ENCODE peak calls at places on chromosomes 4 and X, in four cellular contexts. M is tibial nerve, Z is HCT116, P is IMR-90. W is an unnamed sample.

GRCh38 chr4:152072001-152072485 is 311.2 kb upstream of the GATB start:
- DNase-seq in M (no peak), Z (no peak), P (peak), W (no peak)

GRCh38 chrX:46204721-46205422 is 340.3 kb downstream of the ZNF674 start:
- DNase-seq in M (no peak), Z (no peak), P (no peak), W (no peak)

GRCh38 chr4:123616970-123617392 is 220.4 kb downstream of the SPRY1 start:
- DNase-seq in M (peak), P (no peak), Z (no peak), W (peak)

GRCh38 chr4:78311306-78311705 is 240.3 kb upstream of the ANXA3 start:
- DNase-seq in M (no peak), P (no peak), Z (no peak), W (no peak)

GRCh38 chr4:41432889-41433288 is 105.1 kb upstream of the LIMCH1 start:
- DNase-seq in P (peak), M (no peak), Z (no peak), W (no peak)

GRCh38 chr4:89109841-89110540 is 1.3 kb upstream of the TIGD2 start:
- DNase-seq in P (no peak), M (no peak), Z (no peak), W (no peak)

GRCh38 chrX:133005038-133005437 is 46.6 kb upstream of the HS6ST2 start:
- DNase-seq in Z (no peak), P (peak), M (no peak), W (no peak)

GRCh38 chr4:62487016-62487415 is 1286.9 kb downstream of the ADGRL3 start:
- DNase-seq in M (no peak), Z (no peak), P (no peak), W (no peak)

GRCh38 chr4:186700746-186701145 is 22.9 kb downstream of the FAT1 start:
- DNase-seq in M (peak), P (peak), Z (no peak), W (no peak)

GRCh38 chrX:11010476-11010875 is 100.7 kb upstream of the HCCS start:
- DNase-seq in Z (no peak), M (no peak), P (peak), W (no peak)

GRCh38 chr4:140372607-140373327 is 679 bp upstream of the SCOC start:
- DNase-seq in Z (peak), M (no peak), P (peak), W (no peak)

GRCh38 chrX:55489315-55490009 is at the start of gene USP51:
- DNase-seq in P (peak), Z (no peak), M (peak), W (peak)

GRCh38 chr4:112386051-112386450 is 88.9 kb downstream of the ALPK1 start:
- DNase-seq in Z (no peak), M (no peak), P (no peak), W (no peak)

GRCh38 chr4:55791666-55792065 is 27.9 kb upstream of the EXOC1L start:
- DNase-seq in Z (no peak), P (no peak), M (no peak), W (no peak)

GRCh38 chrX:40931921-40932320 is 153.3 kb upstream of the USP9X start:
- DNase-seq in Z (no peak), P (no peak), M (no peak), W (no peak)

GRCh38 chr4:73836373-73837269 is at the start of gene CXCL6:
- DNase-seq in M (peak), Z (no peak), P (no peak), W (peak)

GRCh38 chrX:85993539-85994197 is 53.7 kb downstream of the CHM start:
- DNase-seq in M (no peak), Z (no peak), P (peak), W (no peak)

GRCh38 chrX:65601530-65602281 is 65.7 kb upstream of the MSN start:
- DNase-seq in Z (no peak), P (peak), M (peak), W (peak)

GRCh38 chrX:66602381-66602938 is 36.4 kb downstream of the EDA2R start:
- DNase-seq in Z (no peak), M (no peak), P (no peak), W (no peak)

GRCh38 chr4:26015133-26015651 is 101.2 kb downstream of the SMIM20 start:
- DNase-seq in Z (no peak), P (peak), M (peak), W (no peak)

GRCh38 chrX:110442631-110443030 is 84.0 kb downstream of the RTL9 start:
- DNase-seq in Z (no peak), P (peak), M (no peak), W (no peak)

GRCh38 chrX:39726810-39727209 is 370.9 kb downstream of the BCOR start:
- DNase-seq in M (no peak), Z (no peak), P (peak), W (no peak)

GRCh38 chr4:154603033-154603943 is 9.2 kb downstream of the FGG start:
- DNase-seq in M (no peak), Z (no peak), P (no peak), W (no peak)

GRCh38 chrX:70998402-70999027 is 67.6 kb upstream of the SLC7A3 start:
- DNase-seq in Z (no peak), M (no peak), P (peak), W (no peak)
- TF ChIP-seq POLR2A in Z (no peak), M (no peak), P (no peak), W (no peak)

GRCh38 chrX:2635366-2635765 is 55.7 kb upstream of the CD99 start:
- DNase-seq in Z (no peak), P (no peak), M (no peak), W (no peak)
- H3K27ac ChIP-seq in Z (no peak), P (no peak), M (no peak), W (no peak)

DNA sequence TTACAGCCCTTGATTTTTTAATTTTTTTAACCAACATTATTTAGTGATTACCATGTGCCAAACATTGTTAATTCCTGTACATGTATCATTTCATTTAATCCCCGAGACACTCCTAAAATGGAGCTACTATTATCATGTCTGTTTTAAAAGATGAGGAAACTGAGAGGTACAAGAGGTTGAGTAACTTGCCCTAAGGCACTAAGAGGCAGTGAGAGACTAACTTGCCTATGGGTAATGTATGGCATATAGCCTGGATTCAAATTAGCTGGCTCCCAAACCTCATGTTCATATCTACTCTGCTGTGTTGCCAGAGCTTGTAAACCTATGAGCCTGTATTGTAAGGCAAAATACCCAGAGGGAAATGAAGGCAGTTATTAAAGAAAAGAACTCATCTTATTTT is 443.6 kb downstream of the IL15 start:
- DNase-seq in M (no peak), Z (no peak), P (no peak), W (no peak)
- TF ChIP-seq CTCF in M (no peak), Z (no peak), P (no peak), W (no peak)

GRCh38 chrX:74923942-74924448 is 1.3 kb downstream of the NEXMIF start:
- DNase-seq in P (no peak), M (peak), Z (no peak), W (no peak)

GRCh38 chrX:74931214-74931613 is 6.0 kb upstream of the NEXMIF start:
- DNase-seq in Z (no peak), M (no peak), P (no peak), W (no peak)

GRCh38 chrX:74922922-74923321 is 2.3 kb downstream of the NEXMIF start:
- DNase-seq in M (no peak), Z (no peak), P (no peak), W (no peak)

GRCh38 chrX:74924449-74925209 is 623 bp downstream of the NEXMIF start:
- DNase-seq in Z (no peak), P (no peak), M (peak), W (peak)

GRCh38 chrX:74925210-74926088 is at the start of gene NEXMIF:
- DNase-seq in Z (no peak), M (no peak), P (no peak), W (peak)
- TF ChIP-seq POLR2A in Z (no peak), M (no peak), P (no peak), W (no peak)

DNA sequence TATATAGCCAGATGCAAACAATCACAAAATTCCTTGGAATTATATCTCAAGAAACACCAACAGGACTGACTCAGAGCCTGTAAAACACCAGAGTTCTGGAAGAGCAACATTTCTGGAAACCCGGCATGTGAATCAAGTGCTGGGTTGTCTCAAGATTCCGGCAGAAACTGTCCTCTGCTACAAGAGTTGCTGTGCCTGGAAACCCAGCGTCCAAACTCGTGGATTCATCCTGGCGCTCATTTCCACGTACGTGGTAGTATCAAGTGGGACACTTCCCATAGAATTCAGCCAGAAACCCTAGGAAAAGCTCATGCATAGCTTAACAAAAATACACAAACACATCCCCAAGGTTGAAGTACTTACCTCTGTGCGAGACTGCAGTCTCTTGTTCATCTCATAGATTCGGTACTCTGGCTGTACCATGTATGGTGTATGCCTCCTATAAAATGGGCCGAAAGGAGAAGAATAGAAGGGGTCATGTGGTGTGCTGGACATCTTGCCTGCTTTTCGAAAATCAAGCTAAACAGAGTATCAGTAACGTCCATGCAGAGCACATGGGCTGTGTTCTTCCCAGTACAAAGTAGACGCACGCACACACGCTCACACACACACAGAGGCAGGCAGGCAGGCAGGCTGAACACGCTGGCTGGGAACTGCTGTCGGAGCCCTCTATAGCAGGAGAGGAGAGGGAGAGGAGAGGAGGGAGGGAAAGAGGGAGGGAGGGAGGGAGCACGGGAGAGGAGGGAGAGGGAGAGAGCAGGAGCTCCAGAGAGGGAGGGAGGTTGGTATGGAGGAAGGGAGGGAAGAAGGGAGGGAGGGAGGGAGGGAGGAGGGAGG is at the start of gene LDB2:
- DNase-seq in P (peak), Z (no peak), M (peak), W (no peak)
- H3K27ac ChIP-seq in P (peak), Z (no peak), M (peak), W (no peak)

GRCh38 chrX:116749943-116750342 is 287.2 kb upstream of the CT83 start:
- DNase-seq in M (no peak), Z (no peak), P (no peak), W (no peak)
- TF ChIP-seq CTCF in M (no peak), Z (no peak), P (no peak), W (no peak)

GRCh38 chrX:102654696-102655095 is 3.4 kb downstream of the GPRASP1 start:
- DNase-seq in P (no peak), M (no peak), Z (no peak), W (no peak)

GRCh38 chrX:102659790-102660757 is 8.8 kb downstream of the GPRASP1 start:
- DNase-seq in Z (no peak), P (peak), M (peak), W (peak)

GRCh38 chrX:102658551-102658950 is 7.3 kb downstream of the GPRASP1 start:
- DNase-seq in M (no peak), P (no peak), Z (no peak), W (no peak)
- TF ChIP-seq POLR2A in M (no peak), P (no peak), Z (no peak), W (no peak)

DNA sequence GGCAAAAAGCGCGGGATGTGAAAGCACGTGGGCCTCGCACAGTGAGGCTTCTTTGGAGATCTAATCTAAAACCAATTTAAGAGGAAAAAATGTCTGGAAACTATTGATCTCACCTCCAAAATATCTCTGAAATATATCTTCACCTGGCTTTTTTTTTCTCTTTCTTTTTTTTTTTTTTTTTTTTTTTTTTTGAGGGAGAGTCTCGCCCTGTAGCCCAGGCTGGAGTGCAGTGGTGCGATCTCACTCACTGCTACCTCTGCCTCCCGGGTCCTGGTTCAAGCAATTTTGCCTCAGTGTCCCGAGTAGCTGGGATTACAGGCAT is 383 bp upstream of the ZMAT1 start:
- DNase-seq in M (no peak), Z (no peak), P (no peak), W (no peak)
- H3K27ac ChIP-seq in M (peak), Z (no peak), P (no peak), W (peak)

DNA sequence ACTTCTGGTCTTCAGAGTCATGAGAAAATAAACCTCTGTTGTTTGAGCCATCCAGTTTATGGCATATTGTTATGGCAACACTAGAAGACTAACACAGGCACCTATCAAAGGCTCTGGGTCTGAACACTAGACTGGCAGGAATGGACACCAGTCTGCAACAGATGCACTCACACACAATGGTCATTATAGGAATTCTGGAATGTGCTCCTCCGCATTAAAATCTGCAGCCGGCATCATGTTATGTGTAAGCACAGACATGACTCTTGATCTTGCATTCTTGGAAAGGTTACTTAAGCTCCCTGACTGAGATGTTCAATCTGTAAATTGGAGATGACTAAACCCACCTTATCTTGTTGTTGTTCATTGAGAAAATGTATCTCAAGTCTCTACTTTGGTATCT is 112.3 kb upstream of the ZNF518B start:
- DNase-seq in M (no peak), Z (no peak), P (no peak), W (no peak)
- TF ChIP-seq CTCF in M (no peak), Z (no peak), P (no peak), W (no peak)

W was measured in Peyer's patch.